ENCODE peak calls at places on chromosomes 2 and 18, in ten cellular contexts. F is DMS79 treated with DMSO at 0.1 percent for 48 hours; X is Caki2; S is Caco-2; P is iPS-NIHi11; Q is SW 1271; L is NCI-H510A treated with DMSO at 0.1 percent for 48 hours; A is adrenal gland; O is CD4-positive, alpha-beta T cell; R is cardiac muscle cell. G is an unnamed sample.

GRCh38 chr2:240459401-240460242 is 24.2 kb downstream of the GPC1 start:
- DNase-seq in F (no peak), X (no peak), S (no peak), P (no peak), Q (no peak), L (no peak), A (peak; percentile 27), O (no peak), R (no peak), G (no peak)

GRCh38 chr2:232893834-232894233 is 23.8 kb downstream of the SNORC start:
- DNase-seq in F (no peak), X (no peak), S (no peak), P (no peak), Q (no peak), L (no peak), A (no peak), O (no peak), R (no peak), G (no peak)

GRCh38 chr2:121810959-121811853 is 55.8 kb downstream of the TSN start:
- DNase-seq in F (peak; percentile 57), X (peak; percentile 38), S (peak; percentile 66), P (peak; percentile 78), Q (peak; percentile 35), L (peak; percentile 89), A (peak; percentile 62), O (no peak), R (peak; percentile 87), G (no peak)

GRCh38 chr18:9868857-9869712 is 16.7 kb upstream of the TXNDC2 start:
- DNase-seq in F (no peak), X (peak; percentile 18), S (peak; percentile 59), P (peak; percentile 19), Q (no peak), L (no peak), A (no peak), O (no peak), R (peak; percentile 27), G (no peak)

GRCh38 chr2:15967415-15968279 is 27.3 kb downstream of the MYCN start:
- DNase-seq in F (no peak), X (no peak), S (peak; percentile 3), P (no peak), Q (no peak), L (no peak), A (no peak), O (no peak), R (no peak), G (no peak)

GRCh38 chr18:839224-840079 is 27.4 kb upstream of the YES1 start:
- DNase-seq in F (peak; percentile 56), X (peak; percentile 57), S (peak; percentile 78), P (peak; percentile 92), Q (peak; percentile 29), L (peak; percentile 68), A (peak; percentile 95), O (peak; percentile 85), R (peak; percentile 88), G (peak; percentile 43)

GRCh38 chr2:152693033-152693432 is 24.2 kb downstream of the PRPF40A start:
- DNase-seq in F (no peak), X (no peak), S (no peak), P (no peak), Q (no peak), L (no peak), A (no peak), O (no peak), R (no peak), G (no peak)

GRCh38 chr2:173090973-173091660 is 15.5 kb downstream of the MAP3K20 start:
- DNase-seq in F (peak; percentile 47), X (no peak), S (no peak), P (peak; percentile 18), Q (no peak), L (no peak), A (no peak), O (no peak), R (no peak), G (no peak)

GRCh38 chr18:32383040-32383819 is 87.5 kb downstream of the GAREM1 start:
- DNase-seq in F (no peak), X (peak; percentile 88), S (no peak), P (no peak), Q (no peak), L (peak; percentile 74), A (peak; percentile 36), O (no peak), R (peak; percentile 93), G (no peak)

GRCh38 chr18:77063256-77063655 is 69.3 kb downstream of the MBP start:
- DNase-seq in F (no peak), X (no peak), S (no peak), P (no peak), Q (no peak), L (no peak), A (no peak), O (peak; percentile 70), R (peak; percentile 58), G (no peak)

GRCh38 chr2:171522057-171522803 is at the start of gene CYBRD1:
- DNase-seq in F (no peak), X (no peak), S (peak; percentile 50), P (peak; percentile 66), Q (no peak), L (peak; percentile 46), A (peak; percentile 89), O (no peak), R (peak; percentile 94), G (peak; percentile 50)

GRCh38 chr2:151728736-151729415 is 5.4 kb downstream of the NEB start:
- DNase-seq in F (peak; percentile 89), X (no peak), S (no peak), P (peak; percentile 25), Q (no peak), L (no peak), A (no peak), O (no peak), R (no peak), G (no peak)

GRCh38 chr18:79511271-79511670 is 115.5 kb downstream of the NFATC1 start:
- DNase-seq in F (no peak), X (no peak), S (no peak), P (no peak), Q (no peak), L (no peak), A (peak; percentile 8), O (no peak), R (no peak), G (no peak)

GRCh38 chr2:76599732-76600368 is 889.1 kb upstream of the GCFC2 start:
- DNase-seq in F (peak; percentile 8), X (peak; percentile 76), S (peak; percentile 85), P (peak; percentile 75), Q (peak; percentile 87), L (peak; percentile 77), A (peak; percentile 72), O (no peak), R (peak; percentile 81), G (no peak)

GRCh38 chr2:241249654-241250053 is 61.2 kb downstream of the ANO7 start:
- DNase-seq in F (no peak), X (no peak), S (no peak), P (no peak), Q (no peak), L (no peak), A (no peak), O (no peak), R (no peak), G (no peak)

GRCh38 chr2:60641866-60642788 is 88.7 kb upstream of the BCL11A start:
- DNase-seq in F (no peak), X (peak; percentile 30), S (no peak), P (peak; percentile 52), Q (peak; percentile 40), L (peak; percentile 29), A (peak; percentile 32), O (peak; percentile 2), R (peak; percentile 68), G (no peak)

GRCh38 chr18:24341361-24341760 is 56.3 kb downstream of the OSBPL1A start:
- DNase-seq in F (no peak), X (no peak), S (no peak), P (no peak), Q (no peak), L (no peak), A (no peak), O (no peak), R (no peak), G (no peak)

GRCh38 chr2:25036221-25036559 is 5.7 kb upstream of the EFR3B start:
- DNase-seq in F (peak; percentile 74), X (no peak), S (no peak), P (no peak), Q (no peak), L (peak; percentile 25), A (no peak), O (no peak), R (no peak), G (no peak)

GRCh38 chr2:47254464-47254863 is 99.4 kb upstream of the STPG4 start:
- DNase-seq in F (no peak), X (no peak), S (no peak), P (no peak), Q (no peak), L (no peak), A (no peak), O (no peak), R (no peak), G (no peak)

GRCh38 chr18:8990276-8991031 is 112.0 kb upstream of the NDUFV2 start:
- DNase-seq in F (no peak), X (no peak), S (no peak), P (no peak), Q (no peak), L (no peak), A (no peak), O (no peak), R (no peak), G (no peak)

GRCh38 chr18:48934708-48935432 is 15.9 kb downstream of the SMAD7 start:
- DNase-seq in F (no peak), X (no peak), S (no peak), P (no peak), Q (no peak), L (no peak), A (peak; percentile 78), O (no peak), R (peak; percentile 58), G (no peak)

GRCh38 chr2:202042444-202042843 is 8.8 kb downstream of the FZD7 start:
- DNase-seq in F (no peak), X (no peak), S (no peak), P (no peak), Q (no peak), L (no peak), A (no peak), O (no peak), R (no peak), G (no peak)

GRCh38 chr2:102365763-102366162 is 10.2 kb downstream of the IL18R1 start:
- DNase-seq in F (no peak), X (no peak), S (no peak), P (no peak), Q (no peak), L (no peak), A (no peak), O (no peak), R (no peak), G (no peak)

GRCh38 chr2:2044658-2045057 is 286.4 kb downstream of the MYT1L start:
- DNase-seq in F (no peak), X (no peak), S (no peak), P (no peak), Q (no peak), L (no peak), A (no peak), O (no peak), R (no peak), G (no peak)

GRCh38 chr2:67486041-67486796 is 89.1 kb downstream of the ETAA1 start:
- DNase-seq in F (peak; percentile 8), X (no peak), S (no peak), P (no peak), Q (no peak), L (no peak), A (peak; percentile 42), O (no peak), R (peak; percentile 44), G (no peak)

GRCh38 chr2:159150208-159150607 is 136.3 kb downstream of the WDSUB1 start:
- DNase-seq in F (no peak), X (no peak), S (no peak), P (no peak), Q (no peak), L (no peak), A (peak; percentile 41), O (no peak), R (peak; percentile 26), G (no peak)

GRCh38 chr2:180254872-180255271 is 247.8 kb upstream of the CWC22 start:
- DNase-seq in F (no peak), X (no peak), S (no peak), P (no peak), Q (no peak), L (no peak), A (no peak), O (no peak), R (no peak), G (no peak)

GRCh38 chr2:239306274-239307220 is 94.3 kb downstream of the HDAC4 start:
- DNase-seq in F (no peak), X (no peak), S (no peak), P (no peak), Q (no peak), L (no peak), A (no peak), O (no peak), R (no peak), G (no peak)